ENCODE peak calls at places on chromosomes 7 and 10, in seven cellular contexts. X, P, O, C, Y, M and R are unnamed samples.

GRCh38 chr10:119940487-119940886 is 48.0 kb downstream of the SEC23IP start:
- DNase-seq in X (no peak), P (no peak), O (no peak), C (no peak), Y (no peak), M (no peak), R (peak; percentile 31)

GRCh38 chr7:39073432-39073831 is 95.7 kb downstream of the POU6F2 start:
- DNase-seq in X (no peak), P (peak; percentile 50), O (peak; percentile 7), C (peak; percentile 35), Y (peak; percentile 89), M (peak; percentile 3), R (no peak)

GRCh38 chr7:16465469-16466086 is at the start of gene SOSTDC1:
- DNase-seq in X (no peak), P (peak; percentile 31), O (no peak), C (no peak), Y (peak; percentile 37), M (no peak), R (no peak)

GRCh38 chr10:17910144-17910789 is 41.5 kb upstream of the SLC39A12 start:
- DNase-seq in X (peak; percentile 49), P (peak; percentile 6), O (peak; percentile 70), C (peak; percentile 37), Y (peak; percentile 57), M (peak; percentile 55), R (peak; percentile 63)

GRCh38 chr7:39304178-39304577 is 262.0 kb upstream of the YAE1 start:
- DNase-seq in X (no peak), P (no peak), O (peak; percentile 45), C (no peak), Y (no peak), M (no peak), R (no peak)

GRCh38 chr10:76429642-76430041 is 998.2 kb downstream of the LRMDA start:
- DNase-seq in X (no peak), P (no peak), O (no peak), C (no peak), Y (no peak), M (no peak), R (no peak)

GRCh38 chr10:132253092-132253687 is 54.6 kb downstream of the STK32C start:
- DNase-seq in X (no peak), P (no peak), O (no peak), C (no peak), Y (peak; percentile 74), M (no peak), R (no peak)

GRCh38 chr7:51316666-51317581 is at the start of gene COBL:
- DNase-seq in X (peak; percentile 85), P (peak; percentile 35), O (peak; percentile 56), C (peak; percentile 77), Y (peak; percentile 46), M (no peak), R (no peak)

GRCh38 chr7:66138994-66139752 is 24.5 kb downstream of the CRCP start:
- DNase-seq in X (no peak), P (no peak), O (peak; percentile 56), C (no peak), Y (no peak), M (no peak), R (peak; percentile 58)

GRCh38 chr10:80518143-80518806 is 19.4 kb upstream of the SH2D4B start:
- DNase-seq in X (no peak), P (no peak), O (no peak), C (no peak), Y (no peak), M (no peak), R (no peak)

GRCh38 chr7:2012044-2012900 is 220.5 kb downstream of the MAD1L1 start:
- DNase-seq in X (no peak), P (no peak), O (no peak), C (no peak), Y (no peak), M (no peak), R (no peak)

GRCh38 chr10:75547391-75548298 is 116.2 kb downstream of the LRMDA start:
- DNase-seq in X (no peak), P (no peak), O (no peak), C (no peak), Y (peak; percentile 53), M (peak; percentile 89), R (peak; percentile 9)

GRCh38 chr10:86974484-86974883 is 6.2 kb downstream of the ADIRF start:
- DNase-seq in X (no peak), P (no peak), O (peak; percentile 97), C (no peak), Y (no peak), M (no peak), R (no peak)

GRCh38 chr7:108266489-108266888 is 136.3 kb upstream of the LAMB4 start:
- DNase-seq in X (no peak), P (no peak), O (no peak), C (no peak), Y (no peak), M (no peak), R (no peak)

GRCh38 chr7:122543891-122544290 is 155.0 kb downstream of the RNF133 start:
- DNase-seq in X (no peak), P (no peak), O (peak; percentile 68), C (no peak), Y (no peak), M (peak; percentile 10), R (no peak)

GRCh38 chr7:101411477-101411954 is 48.8 kb downstream of the COL26A1 start:
- DNase-seq in X (no peak), P (no peak), O (no peak), C (no peak), Y (no peak), M (no peak), R (no peak)
- H3K23ac ChIP-seq in X (no peak overlapping the region), P (peak overlapping the region; percentile 10), O (no peak overlapping the region), C (no peak overlapping the region), Y (no peak overlapping the region), M (no peak overlapping the region), R (no peak overlapping the region)

DNA sequence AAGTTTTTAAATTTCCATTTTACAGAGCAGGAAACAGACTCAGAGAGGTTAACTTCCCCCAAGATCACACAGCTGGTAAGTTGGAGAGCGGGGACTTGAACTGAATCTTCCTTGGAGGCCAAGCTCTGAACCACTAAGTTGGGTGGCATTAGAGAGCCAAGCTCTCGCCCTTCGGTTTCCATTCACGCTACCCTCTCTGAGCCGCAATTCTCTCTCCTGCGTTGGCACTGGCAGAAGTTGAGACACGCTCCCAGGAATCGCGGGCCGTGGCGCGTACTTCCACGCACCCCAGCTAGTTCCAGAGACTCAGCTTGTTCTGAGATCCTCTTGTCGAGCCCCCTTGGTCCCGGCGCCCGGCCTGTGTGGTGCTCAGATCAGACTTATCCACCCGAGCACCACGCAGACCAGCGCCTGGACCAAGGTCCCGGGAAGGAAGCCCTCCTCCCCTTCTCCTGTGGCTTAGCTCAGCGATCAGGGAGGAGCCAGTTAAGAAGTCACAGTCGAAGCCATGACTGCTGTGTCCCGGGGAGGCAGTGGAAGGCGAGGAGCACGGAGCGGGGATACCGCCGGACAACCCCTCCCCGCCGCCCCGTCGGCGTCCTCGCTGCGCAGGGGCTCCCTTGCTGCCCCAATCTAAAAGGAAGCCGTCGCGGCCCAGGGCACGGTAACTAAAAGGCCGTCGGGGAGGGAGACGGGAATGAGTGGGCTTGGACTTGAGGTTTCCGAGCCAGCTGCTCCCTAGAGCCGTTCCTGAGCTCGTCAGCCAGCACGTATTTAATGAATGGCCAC is 29.5 kb upstream of the VAX1 start:
- DNase-seq in X (no peak), P (no peak), O (no peak), C (no peak), Y (no peak), M (no peak), R (no peak)
- H3K9ac ChIP-seq in X (no peak overlapping the region), P (peak overlapping the region; percentile 53), O (no peak overlapping the region), C (no peak overlapping the region), Y (peak overlapping the region; percentile 63), M (no peak overlapping the region), R (no peak overlapping the region)

GRCh38 chr7:21135437-21135836 is 292.4 kb upstream of the SP4 start:
- DNase-seq in X (no peak), P (no peak), O (no peak), C (no peak), Y (no peak), M (no peak), R (no peak)

GRCh38 chr7:21140622-21141021 is 287.3 kb upstream of the SP4 start:
- DNase-seq in X (no peak), P (no peak), O (no peak), C (no peak), Y (no peak), M (no peak), R (no peak)

GRCh38 chr7:21141476-21141875 is 286.4 kb upstream of the SP4 start:
- DNase-seq in X (no peak), P (no peak), O (no peak), C (no peak), Y (peak; percentile 48), M (no peak), R (no peak)

GRCh38 chr7:21134631-21135030 is 293.3 kb upstream of the SP4 start:
- DNase-seq in X (no peak), P (no peak), O (no peak), C (no peak), Y (no peak), M (peak; percentile 73), R (no peak)

DNA sequence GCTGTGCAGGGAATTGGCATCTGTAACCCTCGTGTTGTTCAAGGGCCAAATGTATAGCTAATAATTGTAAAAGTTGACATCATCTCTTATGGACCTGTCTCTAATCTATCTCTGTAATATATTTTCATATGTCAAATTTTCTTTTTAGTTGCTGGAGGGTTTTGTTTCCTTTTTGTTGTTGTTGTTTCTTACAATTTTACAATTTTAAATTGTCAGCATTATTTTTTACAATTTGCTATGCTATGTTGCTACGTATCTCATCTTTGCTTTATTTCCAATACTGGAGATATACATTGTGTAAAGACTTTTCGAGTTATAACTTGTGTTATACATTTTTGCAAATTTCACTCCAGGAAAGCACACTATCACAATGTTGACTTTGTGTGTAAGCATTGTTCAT is 290.2 kb upstream of the SP4 start:
- DNase-seq in X (no peak), P (no peak), O (no peak), C (no peak), Y (no peak), M (no peak), R (no peak)
- H3K23ac ChIP-seq in X (no peak overlapping the region), P (no peak overlapping the region), O (no peak overlapping the region), C (no peak overlapping the region), Y (no peak overlapping the region), M (no peak overlapping the region), R (no peak overlapping the region)

GRCh38 chr10:113982745-113983144 is 60.9 kb upstream of the ADRB1 start:
- DNase-seq in X (no peak), P (no peak), O (peak; percentile 88), C (no peak), Y (no peak), M (no peak), R (no peak)

GRCh38 chr10:113986316-113986715 is 57.4 kb upstream of the ADRB1 start:
- DNase-seq in X (no peak), P (no peak), O (no peak), C (no peak), Y (no peak), M (no peak), R (no peak)

GRCh38 chr10:113985342-113985844 is 58.3 kb upstream of the ADRB1 start:
- DNase-seq in X (no peak), P (no peak), O (no peak), C (no peak), Y (no peak), M (no peak), R (no peak)

GRCh38 chr10:113982296-113982695 is 61.4 kb upstream of the ADRB1 start:
- DNase-seq in X (no peak), P (no peak), O (no peak), C (no peak), Y (no peak), M (no peak), R (no peak)

DNA sequence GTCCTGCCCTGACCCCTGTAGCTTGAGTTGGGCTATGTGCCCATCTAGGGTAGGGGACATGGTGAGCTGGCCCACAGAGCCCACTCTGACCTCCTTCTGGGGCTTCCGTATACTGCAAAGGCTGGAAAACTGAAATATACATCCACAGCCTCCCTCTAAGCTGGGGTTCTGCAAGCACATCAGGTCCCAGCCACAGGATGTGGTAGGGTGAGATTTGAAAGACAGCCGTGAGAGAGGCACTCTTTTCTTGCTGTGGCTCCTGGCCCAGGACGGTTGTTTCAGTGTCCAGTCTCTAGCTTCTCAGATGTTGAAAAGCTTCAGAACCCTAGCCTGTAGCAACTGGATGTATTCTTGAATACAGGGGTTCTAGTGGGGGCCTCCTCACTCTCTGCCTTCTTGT is 60.1 kb upstream of the ADRB1 start:
- DNase-seq in X (no peak), P (no peak), O (no peak), C (no peak), Y (no peak), M (no peak), R (no peak)
- H3K9ac ChIP-seq in X (no peak overlapping the region), P (no peak overlapping the region), O (no peak overlapping the region), C (no peak overlapping the region), Y (no peak overlapping the region), M (no peak overlapping the region), R (no peak overlapping the region)